ENCODE peak calls at places on chromosome 1, in ten cellular contexts. B is brain microvascular endothelial cell, Y is psoas muscle, R is pancreas, G is left ventricle myocardium inferior, O is AG10803, W is cardiac fibroblast, F is GM12864, C is coronary artery, I is AG04450. T is an unnamed sample.

GRCh38 chr1:90721210-90722194 is 4.4 kb upstream of the BARHL2 start:
- DNase-seq in F (peak), B (peak), W (peak), G (no peak), C (no peak), I (peak), Y (no peak), R (peak), O (peak), T (peak)

GRCh38 chr1:202221911-202222909 is 28.6 kb downstream of the LGR6 start:
- DNase-seq in I (no peak), Y (no peak), R (no peak), F (no peak), W (no peak), C (no peak), B (peak), O (no peak), G (no peak), T (no peak)

GRCh38 chr1:162861101-162861500 is at the start of gene CCDC190:
- DNase-seq in C (peak), Y (no peak), B (no peak), W (peak), G (peak), R (no peak), I (no peak), F (no peak), O (peak), T (no peak)

GRCh38 chr1:33966346-33967141 is 102.7 kb downstream of the HMGB4 start:
- DNase-seq in B (no peak), O (peak), G (no peak), R (no peak), W (peak), Y (no peak), I (peak), F (no peak), C (no peak), T (no peak)

GRCh38 chr1:192554904-192555303 is 20.7 kb upstream of the RGS1 start:
- DNase-seq in R (no peak), W (no peak), C (no peak), I (no peak), O (no peak), Y (no peak), G (no peak), B (no peak), F (no peak), T (no peak)

GRCh38 chr1:22303816-22304215 is 147.8 kb upstream of the ZBTB40 start:
- DNase-seq in G (no peak), W (no peak), B (no peak), R (no peak), Y (no peak), O (no peak), I (no peak), C (no peak), F (no peak), T (no peak)

GRCh38 chr1:183840140-183840539 is 35.2 kb downstream of the RGL1 start:
- DNase-seq in F (no peak), G (no peak), B (peak), R (no peak), W (no peak), O (peak), Y (no peak), C (no peak), I (no peak), T (no peak)

GRCh38 chr1:210330279-210330866 is 1.7 kb downstream of the HHAT start:
- DNase-seq in O (no peak), F (no peak), G (no peak), W (peak), C (no peak), R (no peak), I (no peak), B (peak), Y (no peak), T (no peak)

GRCh38 chr1:236685917-236686814 is at the start of gene ACTN2:
- DNase-seq in F (no peak), I (no peak), G (peak), O (no peak), Y (peak), W (peak), C (peak), R (peak), B (no peak), T (peak)

GRCh38 chr1:207619833-207620572 is 24.9 kb upstream of the CR1L start:
- DNase-seq in B (peak), G (no peak), O (peak), R (no peak), I (peak), W (peak), Y (no peak), F (no peak), C (no peak), T (peak)

GRCh38 chr1:31669433-31669785 is 24.7 kb upstream of the PEF1 start:
- DNase-seq in C (no peak), I (no peak), F (no peak), B (no peak), O (no peak), G (no peak), Y (no peak), W (no peak), R (no peak), T (peak)

GRCh38 chr1:31669786-31670582 is 25.3 kb upstream of the PEF1 start:
- DNase-seq in C (peak), B (peak), O (peak), I (no peak), W (peak), R (peak), Y (peak), G (peak), F (no peak), T (peak)

GRCh38 chr1:31671556-31672201 is 27.0 kb upstream of the PEF1 start:
- DNase-seq in F (no peak), G (no peak), O (no peak), R (no peak), I (no peak), C (no peak), W (no peak), Y (no peak), B (no peak), T (peak)

GRCh38 chr1:31671147-31671546 is 26.5 kb upstream of the PEF1 start:
- DNase-seq in G (no peak), Y (no peak), R (no peak), C (no peak), I (no peak), F (no peak), O (no peak), B (no peak), W (no peak), T (no peak)

GRCh38 chr1:31670583-31670944 is 25.9 kb upstream of the PEF1 start:
- DNase-seq in W (peak), O (no peak), F (no peak), G (no peak), B (no peak), I (no peak), C (no peak), R (no peak), Y (no peak), T (peak)
- H3K4me3 ChIP-seq in W (no peak), O (no peak), F (no peak), G (peak), B (no peak), I (no peak), C (peak), R (no peak), Y (peak), T (no peak)

GRCh38 chr1:13828454-13829151 is 128.6 kb downstream of the PRDM2 start:
- DNase-seq in G (no peak), W (peak), R (peak), Y (peak), F (no peak), C (no peak), O (no peak), B (no peak), I (no peak), T (no peak)
- TF ChIP-seq CTCF in G (peak), W (peak), R (peak), Y (peak), F (peak), C (no peak), O (peak), B (peak), I (peak), T (peak)

DNA sequence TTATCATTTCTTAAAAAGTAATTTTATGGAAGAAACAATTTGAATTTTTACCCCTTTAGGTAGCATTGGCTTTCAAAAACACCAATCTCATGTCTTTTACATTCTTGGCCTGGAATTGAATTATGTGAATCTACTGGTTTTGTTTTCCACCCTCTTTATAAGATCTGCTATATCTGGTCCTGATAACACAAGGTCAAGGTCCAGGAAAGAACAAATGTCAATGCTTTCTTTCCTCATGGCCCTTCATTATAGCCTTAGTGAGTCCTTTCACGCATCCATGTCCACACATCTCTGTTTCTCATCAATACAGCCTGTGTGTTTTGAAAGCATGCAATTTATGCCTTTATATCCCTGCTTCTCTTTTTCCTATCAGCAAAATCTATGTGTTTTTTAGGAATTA is 24.0 kb upstream of the DR1 start:
- DNase-seq in R (no peak), W (no peak), B (no peak), G (no peak), O (no peak), Y (no peak), I (no peak), C (no peak), F (no peak), T (no peak)
- H3K4me3 ChIP-seq in R (no peak), W (no peak), B (no peak), G (no peak), O (no peak), Y (no peak), I (no peak), C (no peak), F (no peak), T (no peak)

GRCh38 chr1:59900640-59901039 is 25.9 kb downstream of the CYP2J2 start:
- DNase-seq in G (no peak), O (no peak), Y (no peak), I (no peak), W (no peak), F (no peak), B (no peak), R (no peak), C (no peak), T (no peak)
- TF ChIP-seq CTCF in G (no peak), O (no peak), Y (no peak), I (no peak), W (no peak), F (no peak), B (peak), R (no peak), C (no peak), T (no peak)

GRCh38 chr1:2431503-2431902 is 19.1 kb upstream of the PEX10 start:
- DNase-seq in G (no peak), C (no peak), B (no peak), Y (no peak), I (no peak), W (no peak), O (no peak), R (no peak), F (no peak), T (no peak)
- H3K4me3 ChIP-seq in G (no peak), C (no peak), B (no peak), Y (no peak), I (no peak), W (no peak), O (no peak), R (no peak), F (no peak), T (no peak)

GRCh38 chr1:24484208-24484607 is 18.4 kb upstream of the RCAN3 start:
- DNase-seq in I (no peak), C (no peak), W (no peak), B (no peak), R (no peak), Y (no peak), F (no peak), G (no peak), O (no peak), T (no peak)
- TF ChIP-seq CTCF in I (no peak), C (no peak), W (no peak), B (no peak), R (no peak), Y (no peak), F (no peak), G (no peak), O (no peak), T (no peak)

GRCh38 chr1:154955039-154955717 is 721 bp downstream of the PBXIP1 start:
- DNase-seq in C (peak), B (peak), R (no peak), F (no peak), I (no peak), Y (peak), W (peak), O (peak), G (no peak), T (peak)
- H3K4me3 ChIP-seq in C (peak), B (peak), R (peak), F (peak), I (peak), Y (peak), W (peak), O (peak), G (peak), T (peak)